ENCODE peak calls at places on chromosomes 7 and 10, in eight cellular contexts. G is IMR-90, J is erythroblast, N is glutamatergic neuron, C is cardiac muscle cell, Y is psoas muscle, L is tibial artery, W is astrocyte of the spinal cord. U is an unnamed sample.

GRCh38 chr7:13981070-13981469 is 8.4 kb downstream of the ETV1 start:
- DNase-seq in G (peak), J (no peak), N (no peak), C (peak), Y (no peak), L (peak), W (peak), U (no peak)

GRCh38 chr10:70508912-70509366 is 30.4 kb downstream of the PALD1 start:
- DNase-seq in G (peak), J (no peak), N (peak), C (peak), Y (peak), L (peak), W (peak), U (no peak)

GRCh38 chr7:121544726-121545125 is 148.6 kb upstream of the FAM3C start:
- DNase-seq in G (peak), J (no peak), N (no peak), C (no peak), Y (no peak), L (no peak), W (peak), U (no peak)

GRCh38 chr10:14184841-14185500 is 145.8 kb downstream of the FRMD4A start:
- DNase-seq in G (peak), J (peak), N (no peak), C (peak), Y (no peak), L (no peak), W (peak), U (no peak)

GRCh38 chr10:102065561-102066420 is 642 bp downstream of the HPS6 start:
- DNase-seq in G (peak), J (peak), N (peak), C (peak), Y (peak), L (peak), W (no peak), U (peak)

GRCh38 chr10:49844775-49845561 is 82.8 kb upstream of the OGDHL start:
- DNase-seq in G (peak), J (no peak), N (no peak), C (no peak), Y (no peak), L (no peak), W (peak), U (no peak)

GRCh38 chr7:69880848-69881247 is 282.6 kb downstream of the AUTS2 start:
- DNase-seq in G (no peak), J (no peak), N (no peak), C (no peak), Y (no peak), L (no peak), W (no peak), U (no peak)

GRCh38 chr10:97138174-97138573 is 47.6 kb downstream of the SLIT1 start:
- DNase-seq in G (no peak), J (no peak), N (no peak), C (no peak), Y (no peak), L (no peak), W (no peak), U (peak)

GRCh38 chr7:33757050-33757449 is 148.3 kb upstream of the BMPER start:
- DNase-seq in G (peak), J (no peak), N (no peak), C (no peak), Y (no peak), L (no peak), W (peak), U (no peak)

GRCh38 chr10:65358565-65358964 is 1567.3 kb upstream of the LRRTM3 start:
- DNase-seq in G (no peak), J (no peak), N (peak), C (peak), Y (no peak), L (no peak), W (peak), U (no peak)

GRCh38 chr10:84269773-84270172 is 24.9 kb downstream of the RGR start:
- DNase-seq in G (peak), J (no peak), N (no peak), C (no peak), Y (no peak), L (no peak), W (peak), U (no peak)

GRCh38 chr10:124403548-124403947 is 15.2 kb downstream of the OAT start:
- DNase-seq in G (peak), J (peak), N (no peak), C (peak), Y (no peak), L (no peak), W (peak), U (no peak)

GRCh38 chr7:138657854-138658386 is 43.2 kb downstream of the SVOPL start:
- DNase-seq in G (no peak), J (no peak), N (no peak), C (no peak), Y (no peak), L (no peak), W (no peak), U (no peak)

U was measured in aorta.